ENCODE peak calls at places on chromosomes 11 and 22, in ten cellular contexts. M, V, W, L, E, R, H, F, C and Y are unnamed samples.

GRCh38 chr11:105899776-105900175 is 122.3 kb downstream of the MSANTD4 start:
- DNase-seq in M (no peak), V (no peak), W (no peak), L (no peak), E (no peak), R (no peak), H (no peak), F (no peak), C (no peak), Y (no peak)

GRCh38 chr11:5689551-5689983 is at the start of gene TRIM22:
- DNase-seq in M (peak), V (peak), W (no peak), L (peak), E (no peak), R (peak), H (peak), F (no peak), C (no peak), Y (no peak)

GRCh38 chr11:114183041-114183511 is 113.1 kb upstream of the NNMT start:
- DNase-seq in M (no peak), V (peak), W (no peak), L (no peak), E (no peak), R (no peak), H (no peak), F (peak), C (no peak), Y (peak)

GRCh38 chr11:61472868-61473267 is 35.7 kb upstream of the LRRC10B start:
- DNase-seq in M (peak), V (peak), W (no peak), L (no peak), E (no peak), R (no peak), H (no peak), F (no peak), C (no peak), Y (peak)

GRCh38 chr11:74018331-74019005 is 9.6 kb upstream of the UCP3 start:
- DNase-seq in M (peak), V (peak), W (no peak), L (peak), E (no peak), R (peak), H (peak), F (no peak), C (peak), Y (peak)

GRCh38 chr11:66302656-66303055 is 11.0 kb downstream of the TMEM151A start:
- DNase-seq in M (no peak), V (no peak), W (no peak), L (no peak), E (no peak), R (no peak), H (no peak), F (no peak), C (no peak), Y (no peak)

GRCh38 chr11:79095424-79095823 is 345.4 kb downstream of the TENM4 start:
- DNase-seq in M (no peak), V (no peak), W (no peak), L (no peak), E (no peak), R (no peak), H (no peak), F (no peak), C (no peak), Y (no peak)

GRCh38 chr11:28903716-28904115 is 795.5 kb downstream of the METTL15 start:
- DNase-seq in M (no peak), V (no peak), W (no peak), L (no peak), E (no peak), R (peak), H (no peak), F (no peak), C (no peak), Y (no peak)

GRCh38 chr22:22579869-22580604 is 21.0 kb upstream of the PRAME start:
- DNase-seq in M (no peak), V (no peak), W (no peak), L (no peak), E (no peak), R (no peak), H (no peak), F (no peak), C (no peak), Y (no peak)

GRCh38 chr11:2308713-2309112 is 6.9 kb downstream of the TSPAN32 start:
- DNase-seq in M (no peak), V (no peak), W (no peak), L (no peak), E (no peak), R (no peak), H (no peak), F (peak), C (no peak), Y (no peak)

GRCh38 chr11:36273110-36273509 is 16.1 kb downstream of the COMMD9 start:
- DNase-seq in M (no peak), V (no peak), W (no peak), L (no peak), E (no peak), R (no peak), H (no peak), F (no peak), C (no peak), Y (no peak)

GRCh38 chr22:47619631-47620030 is 857.2 kb downstream of the TBC1D22A start:
- DNase-seq in M (no peak), V (no peak), W (no peak), L (no peak), E (no peak), R (no peak), H (peak), F (peak), C (no peak), Y (no peak)

GRCh38 chr11:72040497-72041363 is 39.6 kb downstream of the NUMA1 start:
- DNase-seq in M (peak), V (peak), W (peak), L (peak), E (peak), R (peak), H (peak), F (peak), C (peak), Y (peak)

GRCh38 chr11:80727315-80727714 is 1286.5 kb upstream of the TENM4 start:
- DNase-seq in M (no peak), V (peak), W (no peak), L (no peak), E (no peak), R (peak), H (no peak), F (no peak), C (no peak), Y (no peak)

GRCh38 chr11:130478881-130479280 is 30.4 kb downstream of the ADAMTS15 start:
- DNase-seq in M (no peak), V (no peak), W (no peak), L (no peak), E (no peak), R (peak), H (peak), F (no peak), C (no peak), Y (peak)

GRCh38 chr11:133930767-133931448 is 25.9 kb downstream of the IGSF9B start:
- DNase-seq in M (peak), V (no peak), W (no peak), L (no peak), E (peak), R (no peak), H (no peak), F (no peak), C (no peak), Y (no peak)

GRCh38 chr22:30290679-30291333 is 1.5 kb upstream of the CASTOR1 start:
- DNase-seq in M (peak), V (peak), W (no peak), L (peak), E (no peak), R (peak), H (peak), F (peak), C (peak), Y (peak)

GRCh38 chr22:20117656-20118571 is 888 bp upstream of the TRMT2A start:
- DNase-seq in M (no peak), V (no peak), W (no peak), L (peak), E (no peak), R (peak), H (no peak), F (peak), C (no peak), Y (peak)

GRCh38 chr11:6156628-6157367 is 13.3 kb downstream of the OR52B2 start:
- DNase-seq in M (no peak), V (no peak), W (no peak), L (no peak), E (no peak), R (no peak), H (no peak), F (no peak), C (no peak), Y (no peak)

GRCh38 chr22:37414288-37414687 is 13.0 kb downstream of the ELFN2 start:
- DNase-seq in M (no peak), V (no peak), W (no peak), L (no peak), E (no peak), R (no peak), H (no peak), F (no peak), C (no peak), Y (no peak)

GRCh38 chr11:65390099-65390941 is 3.9 kb downstream of the FRMD8 start:
- DNase-seq in M (no peak), V (peak), W (no peak), L (no peak), E (no peak), R (no peak), H (no peak), F (no peak), C (no peak), Y (no peak)

GRCh38 chr11:27677108-27677507 is 23.1 kb downstream of the BDNF start:
- DNase-seq in M (no peak), V (no peak), W (no peak), L (no peak), E (no peak), R (no peak), H (no peak), F (no peak), C (no peak), Y (no peak)

GRCh38 chr11:5366856-5367255 is 15.5 kb downstream of the OR51B6 start:
- DNase-seq in M (no peak), V (no peak), W (no peak), L (no peak), E (no peak), R (no peak), H (no peak), F (no peak), C (no peak), Y (no peak)

GRCh38 chr11:45850446-45850845 is 3.2 kb downstream of the CRY2 start:
- DNase-seq in M (no peak), V (no peak), W (no peak), L (no peak), E (no peak), R (peak), H (no peak), F (no peak), C (no peak), Y (no peak)

GRCh38 chr22:39457047-39457545 is 284 bp downstream of the MGAT3 start:
- DNase-seq in M (no peak), V (no peak), W (no peak), L (no peak), E (no peak), R (no peak), H (no peak), F (peak), C (no peak), Y (no peak)

GRCh38 chr11:39365809-39366436 is 2093.5 kb downstream of the LRRC4C start:
- DNase-seq in M (no peak), V (no peak), W (no peak), L (no peak), E (no peak), R (no peak), H (no peak), F (no peak), C (no peak), Y (no peak)

GRCh38 chr22:47604563-47604962 is 842.1 kb downstream of the TBC1D22A start:
- DNase-seq in M (no peak), V (no peak), W (no peak), L (no peak), E (no peak), R (no peak), H (no peak), F (no peak), C (no peak), Y (no peak)

GRCh38 chr11:120124355-120124754 is 13.6 kb downstream of the TRIM29 start:
- DNase-seq in M (no peak), V (no peak), W (no peak), L (no peak), E (no peak), R (no peak), H (no peak), F (no peak), C (no peak), Y (no peak)

GRCh38 chr11:707817-708420 is 1.9 kb downstream of the EPS8L2 start:
- DNase-seq in M (no peak), V (no peak), W (no peak), L (peak), E (no peak), R (no peak), H (peak), F (no peak), C (no peak), Y (no peak)

GRCh38 chr22:23896166-23896522 is 2.0 kb downstream of the MIF start:
- DNase-seq in M (no peak), V (no peak), W (no peak), L (no peak), E (no peak), R (no peak), H (no peak), F (no peak), C (no peak), Y (no peak)

GRCh38 chr11:119791047-119791446 is 62.0 kb upstream of the NECTIN1 start:
- DNase-seq in M (no peak), V (no peak), W (no peak), L (no peak), E (no peak), R (no peak), H (no peak), F (peak), C (no peak), Y (no peak)

GRCh38 chr11:134696455-134696854 is 284.4 kb upstream of the B3GAT1 start:
- DNase-seq in M (no peak), V (no peak), W (no peak), L (no peak), E (no peak), R (no peak), H (no peak), F (no peak), C (no peak), Y (no peak)

GRCh38 chr11:133234883-133235282 is 297.4 kb downstream of the OPCML start:
- DNase-seq in M (no peak), V (no peak), W (no peak), L (no peak), E (no peak), R (no peak), H (no peak), F (no peak), C (no peak), Y (no peak)

GRCh38 chr22:47172771-47173534 is 410.5 kb downstream of the TBC1D22A start:
- DNase-seq in M (peak), V (no peak), W (no peak), L (peak), E (no peak), R (no peak), H (no peak), F (peak), C (no peak), Y (peak)

GRCh38 chr11:90213322-90213721 is 9.5 kb downstream of the CHORDC1 start:
- DNase-seq in M (no peak), V (no peak), W (no peak), L (no peak), E (no peak), R (no peak), H (no peak), F (no peak), C (no peak), Y (no peak)

GRCh38 chr11:116454020-116454645 is 318.7 kb downstream of the BUD13 start:
- DNase-seq in M (peak), V (peak), W (no peak), L (no peak), E (peak), R (peak), H (peak), F (no peak), C (no peak), Y (no peak)

GRCh38 chr11:92276773-92277172 is 52.2 kb downstream of the FAT3 start:
- DNase-seq in M (no peak), V (no peak), W (no peak), L (no peak), E (no peak), R (peak), H (no peak), F (no peak), C (no peak), Y (no peak)

DNA sequence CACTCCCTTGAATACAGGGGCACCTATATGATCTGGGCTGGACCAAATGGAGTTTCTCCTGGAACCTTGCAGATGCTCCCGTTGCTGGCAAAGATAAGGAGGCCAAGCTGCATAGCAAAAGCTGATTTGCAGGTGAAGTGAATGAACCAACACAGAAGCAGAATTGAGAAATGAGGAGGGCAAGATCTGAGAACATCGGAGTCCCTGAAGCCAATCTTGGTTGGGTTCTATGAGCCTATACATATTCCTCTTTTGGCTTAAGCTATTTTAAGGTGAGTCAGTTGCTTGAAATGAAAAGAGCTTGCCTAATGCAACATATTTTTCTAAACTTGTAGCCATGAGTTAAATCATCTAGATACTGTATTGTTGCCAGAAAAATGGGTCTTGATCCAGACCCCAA is 23.5 kb downstream of the WEE1 start:
- DNase-seq in M (no peak), V (no peak), W (no peak), L (no peak), E (no peak), R (no peak), H (no peak), F (no peak), C (no peak), Y (no peak)
- H3K27ac ChIP-seq in M (no peak), V (no peak), W (no peak), L (no peak), E (no peak), R (no peak), H (no peak), F (no peak), C (no peak), Y (no peak)

GRCh38 chr11:125286486-125286885 is 121.9 kb downstream of the PKNOX2 start:
- DNase-seq in M (no peak), V (no peak), W (no peak), L (no peak), E (no peak), R (no peak), H (no peak), F (no peak), C (no peak), Y (no peak)

GRCh38 chr11:125287467-125288232 is 123.1 kb downstream of the PKNOX2 start:
- DNase-seq in M (no peak), V (peak), W (no peak), L (no peak), E (no peak), R (no peak), H (no peak), F (no peak), C (no peak), Y (no peak)

GRCh38 chr11:125289419-125290088 is 125.0 kb downstream of the PKNOX2 start:
- DNase-seq in M (no peak), V (no peak), W (no peak), L (no peak), E (no peak), R (no peak), H (no peak), F (no peak), C (no peak), Y (no peak)

GRCh38 chr11:125293596-125293995 is 129.0 kb downstream of the PKNOX2 start:
- DNase-seq in M (no peak), V (no peak), W (no peak), L (no peak), E (no peak), R (no peak), H (no peak), F (no peak), C (no peak), Y (no peak)

DNA sequence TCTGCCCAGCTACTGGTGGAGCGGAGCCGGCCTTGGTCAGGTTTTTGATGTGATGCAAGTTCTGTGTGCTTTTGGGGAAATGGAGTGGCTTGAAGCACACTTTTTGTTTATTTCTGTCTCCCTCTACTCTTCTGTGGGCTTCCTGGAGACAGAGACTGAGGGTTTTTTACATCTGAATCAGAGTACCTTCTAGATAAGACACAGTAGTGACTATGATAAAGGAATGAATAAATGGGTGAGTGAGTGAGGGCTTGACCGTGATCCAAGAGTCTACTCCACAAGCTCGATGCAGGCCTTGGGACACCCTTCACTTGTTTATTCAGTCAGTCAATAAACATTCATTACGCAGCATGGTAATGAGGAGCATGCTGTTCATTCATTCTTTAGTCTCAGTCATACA is 125.7 kb downstream of the PKNOX2 start:
- DNase-seq in M (no peak), V (no peak), W (no peak), L (no peak), E (no peak), R (peak), H (no peak), F (no peak), C (no peak), Y (no peak)
- TF ChIP-seq CTCF in M (no peak), V (no peak), W (no peak), L (no peak), E (no peak), R (no peak), H (no peak), F (no peak), C (no peak), Y (no peak)

DNA sequence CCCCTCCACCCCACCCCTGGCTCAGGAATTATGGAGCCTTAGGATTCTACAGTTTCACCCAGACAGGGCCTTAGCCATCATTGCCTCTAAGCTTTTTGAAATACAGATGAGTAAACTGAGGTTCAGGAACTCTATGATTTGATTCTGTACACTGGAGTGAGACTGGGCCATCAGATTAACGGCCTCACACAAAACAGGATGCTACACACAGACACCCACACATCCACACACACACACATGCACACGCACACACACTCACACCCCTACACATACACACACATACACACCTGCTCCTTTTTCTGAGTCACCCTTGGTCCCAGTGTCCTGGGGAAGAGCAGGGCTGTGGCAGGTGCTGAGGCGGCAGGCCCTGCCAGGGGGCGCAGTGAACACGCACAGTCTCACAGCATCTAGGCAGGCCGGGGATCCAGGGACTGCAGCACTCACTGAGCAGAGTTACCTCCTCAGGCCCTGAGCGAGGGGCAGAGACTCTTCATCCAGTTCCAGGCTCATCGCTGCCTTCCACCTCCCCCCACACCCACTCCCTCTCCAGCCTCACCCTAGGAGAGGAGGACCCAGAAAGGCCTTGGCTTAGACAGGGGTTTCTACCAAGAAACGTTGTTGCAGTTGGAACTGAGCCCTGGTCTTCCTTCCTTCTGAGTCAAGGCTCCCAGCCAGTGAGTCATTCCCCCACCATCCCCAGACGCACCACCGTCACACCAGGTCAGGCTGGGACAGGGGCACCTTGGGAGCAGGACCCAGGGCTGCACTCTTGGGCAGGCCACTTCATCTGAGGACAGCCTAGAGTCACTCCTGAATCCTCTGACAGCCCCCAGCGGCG is 89.8 kb upstream of the PARVA start:
- DNase-seq in M (peak), V (peak), W (no peak), L (no peak), E (peak), R (peak), H (peak), F (no peak), C (peak), Y (peak)
- H3K4me3 ChIP-seq in M (no peak), V (no peak), W (no peak), L (no peak), E (peak), R (peak), H (no peak), F (no peak), C (peak), Y (no peak)

GRCh38 chr11:70545626-70545945 is 147.3 kb downstream of the CTTN start:
- DNase-seq in M (no peak), V (no peak), W (no peak), L (peak), E (no peak), R (no peak), H (no peak), F (peak), C (no peak), Y (no peak)

GRCh38 chr11:70543611-70544010 is 145.3 kb downstream of the CTTN start:
- DNase-seq in M (no peak), V (no peak), W (no peak), L (peak), E (no peak), R (no peak), H (no peak), F (peak), C (no peak), Y (no peak)

GRCh38 chr11:70544067-70544773 is 145.9 kb downstream of the CTTN start:
- DNase-seq in M (no peak), V (no peak), W (no peak), L (peak), E (no peak), R (no peak), H (no peak), F (peak), C (no peak), Y (no peak)

GRCh38 chr11:70546179-70546940 is 148.0 kb downstream of the CTTN start:
- DNase-seq in M (no peak), V (no peak), W (no peak), L (peak), E (no peak), R (no peak), H (no peak), F (peak), C (no peak), Y (no peak)

GRCh38 chr11:70544774-70545625 is 146.7 kb downstream of the CTTN start:
- DNase-seq in M (peak), V (no peak), W (no peak), L (peak), E (no peak), R (no peak), H (no peak), F (peak), C (no peak), Y (no peak)
- H3K27ac ChIP-seq in M (no peak), V (no peak), W (no peak), L (no peak), E (no peak), R (no peak), H (no peak), F (no peak), C (no peak), Y (no peak)